ENCODE peak calls at places on chromosome 2, in eight cellular contexts. G is adrenal gland, H is tibial nerve, K is transverse colon, R is uterus, M is ovary, L is Peyer's patch, A is HCT116. Q is an unnamed sample.

GRCh38 chr2:240560084-240560479 is at the start of gene DUSP28:
- DNase-seq in G (peak), H (peak), K (peak), R (peak), M (peak), L (peak), A (peak), Q (peak)

GRCh38 chr2:239264838-239265651 is 135.8 kb downstream of the HDAC4 start:
- DNase-seq in G (peak), H (no peak), K (peak), R (peak), M (no peak), L (no peak), A (peak), Q (no peak)

GRCh38 chr2:84971799-84972790 is 1.1 kb downstream of the KCMF1 start:
- DNase-seq in G (peak), H (no peak), K (peak), R (peak), M (peak), L (peak), A (no peak), Q (peak)

GRCh38 chr2:117918608-117919007 is 95.3 kb downstream of the CCDC93 start:
- DNase-seq in G (no peak), H (no peak), K (peak), R (no peak), M (no peak), L (no peak), A (no peak), Q (no peak)

GRCh38 chr2:232901711-232902578 is 31.9 kb downstream of the SNORC start:
- DNase-seq in G (peak), H (no peak), K (no peak), R (no peak), M (no peak), L (peak), A (peak), Q (no peak)

GRCh38 chr2:142100967-142101366 is 29.8 kb downstream of the LRP1B start:
- DNase-seq in G (peak), H (no peak), K (no peak), R (no peak), M (no peak), L (no peak), A (no peak), Q (no peak)

GRCh38 chr2:37816036-37816435 is 109.1 kb upstream of the RMDN2 start:
- DNase-seq in G (no peak), H (no peak), K (no peak), R (no peak), M (no peak), L (no peak), A (no peak), Q (no peak)

GRCh38 chr2:100247256-100248043 is 74.9 kb downstream of the LONRF2 start:
- DNase-seq in G (no peak), H (no peak), K (no peak), R (no peak), M (no peak), L (peak), A (no peak), Q (no peak)

GRCh38 chr2:202118168-202118567 is 45.1 kb downstream of the KIAA2012 start:
- DNase-seq in G (no peak), H (no peak), K (no peak), R (no peak), M (no peak), L (no peak), A (no peak), Q (no peak)

GRCh38 chr2:54632733-54633692 is 90.4 kb upstream of the EML6 start:
- DNase-seq in G (peak), H (no peak), K (no peak), R (no peak), M (no peak), L (no peak), A (no peak), Q (no peak)

GRCh38 chr2:204234879-204235278 is 298.3 kb downstream of the ICOS start:
- DNase-seq in G (no peak), H (no peak), K (no peak), R (no peak), M (no peak), L (no peak), A (no peak), Q (no peak)

GRCh38 chr2:163281717-163282116 is 443.1 kb upstream of the KCNH7 start:
- DNase-seq in G (no peak), H (no peak), K (no peak), R (no peak), M (no peak), L (no peak), A (no peak), Q (no peak)

GRCh38 chr2:99984781-99985525 is 157.4 kb downstream of the AFF3 start:
- DNase-seq in G (no peak), H (no peak), K (no peak), R (no peak), M (no peak), L (no peak), A (no peak), Q (no peak)

GRCh38 chr2:71784734-71785549 is 331.6 kb downstream of the DYSF start:
- DNase-seq in G (no peak), H (no peak), K (no peak), R (no peak), M (no peak), L (no peak), A (peak), Q (no peak)

GRCh38 chr2:152330235-152330866 is 4.6 kb upstream of the FMNL2 start:
- DNase-seq in G (no peak), H (no peak), K (no peak), R (no peak), M (no peak), L (no peak), A (no peak), Q (no peak)

GRCh38 chr2:126890136-126890961 is 8.3 kb upstream of the TEX51 start:
- DNase-seq in G (no peak), H (no peak), K (no peak), R (peak), M (no peak), L (peak), A (no peak), Q (peak)

GRCh38 chr2:172864182-172864581 is 128.5 kb downstream of the RAPGEF4 start:
- DNase-seq in G (peak), H (peak), K (peak), R (peak), M (peak), L (peak), A (peak), Q (no peak)

DNA sequence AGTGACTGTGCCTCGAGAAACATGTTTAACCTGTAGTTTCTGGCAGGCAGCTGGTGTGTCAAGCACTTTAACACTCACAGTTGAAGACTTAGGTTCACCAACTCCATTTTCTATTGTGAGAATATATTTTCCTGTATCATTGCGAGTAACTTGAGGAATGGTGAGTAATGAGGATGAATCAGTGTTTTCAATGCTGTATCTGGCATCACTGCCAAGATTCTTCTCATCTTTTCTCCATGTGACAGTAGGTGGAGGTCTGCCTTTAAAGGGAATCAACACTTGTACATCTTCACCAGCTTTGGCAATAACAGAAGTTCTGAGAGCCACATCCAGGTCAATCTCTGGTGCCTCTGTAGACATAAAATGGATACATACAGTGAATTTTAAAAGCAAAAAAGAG is 72.8 kb downstream of the PLEKHA3 start:
- DNase-seq in G (no peak), H (no peak), K (no peak), R (no peak), M (no peak), L (no peak), A (no peak), Q (no peak)
- H3K27ac ChIP-seq in G (no peak), H (no peak), K (no peak), R (no peak), M (no peak), L (no peak), A (no peak), Q (no peak)

DNA sequence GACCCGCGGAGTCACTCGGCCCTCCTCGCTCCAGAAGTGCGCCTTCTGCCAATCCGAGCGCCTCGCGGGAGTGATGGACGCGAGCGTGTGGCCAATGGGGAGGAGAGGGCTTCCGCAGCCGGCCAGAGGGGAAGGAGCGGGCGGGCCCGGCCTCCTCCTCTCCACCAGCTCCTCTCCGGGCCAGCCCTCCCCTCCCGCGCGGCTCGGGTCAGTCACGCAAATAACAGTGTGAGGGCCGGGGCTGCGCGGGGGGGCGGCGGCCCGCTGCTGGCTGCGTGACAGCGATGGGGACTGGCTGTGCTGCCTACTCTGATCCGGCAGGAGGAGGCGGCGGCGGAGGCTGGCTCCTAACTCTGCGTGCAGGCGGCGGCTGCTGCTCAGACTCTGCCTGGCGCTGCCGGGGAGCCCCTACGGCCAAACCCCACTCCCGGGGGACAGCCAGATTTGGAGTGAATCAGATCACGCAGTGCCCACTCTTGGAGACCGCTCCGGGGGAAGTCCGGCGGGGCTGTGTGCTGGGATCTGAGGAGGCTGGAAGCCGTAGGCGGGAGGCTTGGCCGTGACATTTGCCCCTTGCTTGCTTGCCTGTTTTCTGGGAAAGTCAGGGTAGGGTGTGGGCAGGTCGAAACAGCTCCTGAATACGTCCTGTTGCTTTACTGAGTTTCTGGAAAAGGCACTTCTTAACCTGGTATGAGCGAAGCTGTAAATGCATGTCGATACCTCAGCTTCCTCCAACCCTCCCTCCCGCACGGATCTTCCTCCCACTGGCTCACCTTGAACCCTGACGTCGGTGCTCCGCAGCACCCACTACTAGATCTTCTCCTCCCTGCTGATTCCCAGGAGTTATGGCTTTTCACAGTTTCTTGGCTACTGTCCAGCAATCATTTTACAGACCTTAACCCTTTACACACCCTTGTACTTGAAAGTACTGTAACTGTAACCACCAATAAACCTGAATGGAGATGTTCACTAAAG is 97.9 kb upstream of the SERTAD2 start:
- DNase-seq in G (peak), H (peak), K (peak), R (peak), M (peak), L (peak), A (peak), Q (no peak)
- TF ChIP-seq CTCF in G (peak), H (peak), K (peak), R (peak), M (peak), L (peak), A (peak), Q (peak)

GRCh38 chr2:79512442-79513401 is at the start of gene CTNNA2:
- DNase-seq in G (peak), H (no peak), K (peak), R (no peak), M (no peak), L (no peak), A (no peak), Q (no peak)
- TF ChIP-seq POLR2A in G (no peak), H (no peak), K (no peak), R (no peak), M (no peak), L (no peak), A (no peak), Q (no peak)

GRCh38 chr2:27014771-27015433 is 17.9 kb upstream of the TMEM214 start:
- DNase-seq in G (no peak), H (no peak), K (no peak), R (no peak), M (no peak), L (peak), A (no peak), Q (no peak)
- H3K27ac ChIP-seq in G (peak), H (no peak), K (peak), R (no peak), M (peak), L (no peak), A (no peak), Q (no peak)